ENCODE peak calls at places on chromosome 9, in seven cellular contexts. One of them, this sample, is unnamed.

GRCh38 chr9:35658144-35658893 is at the start of gene CCDC107:
- DNase-seq in fibroblast of villous mesenchyme: peak
- DNase-seq in GM12865: peak
- DNase-seq in Calu3: peak
- DNase-seq in lower lobe of right lung: peak
- DNase-seq in fibroblast of the aortic adventitia: peak
- DNase-seq in nephron progenitor cell: peak
- DNase-seq in this sample: peak

GRCh38 chr9:132988244-132989013 is 9.9 kb downstream of the GFI1B start:
- DNase-seq in fibroblast of villous mesenchyme: no peak
- DNase-seq in GM12865: no peak
- DNase-seq in Calu3: no peak
- DNase-seq in lower lobe of right lung: peak
- DNase-seq in fibroblast of the aortic adventitia: no peak
- DNase-seq in nephron progenitor cell: no peak
- DNase-seq in this sample: no peak

GRCh38 chr9:6184749-6185645 is 30.6 kb upstream of the IL33 start:
- DNase-seq in fibroblast of villous mesenchyme: peak
- DNase-seq in GM12865: peak
- DNase-seq in Calu3: no peak
- DNase-seq in lower lobe of right lung: no peak
- DNase-seq in fibroblast of the aortic adventitia: peak
- DNase-seq in nephron progenitor cell: no peak
- DNase-seq in this sample: peak

GRCh38 chr9:125889524-125890473 is 142.6 kb downstream of the PBX3 start:
- DNase-seq in fibroblast of villous mesenchyme: peak
- DNase-seq in GM12865: peak
- DNase-seq in Calu3: peak
- DNase-seq in lower lobe of right lung: peak
- DNase-seq in fibroblast of the aortic adventitia: peak
- DNase-seq in nephron progenitor cell: peak
- DNase-seq in this sample: peak

GRCh38 chr9:116370587-116370986 is 217.0 kb downstream of the PAPPA start:
- DNase-seq in fibroblast of villous mesenchyme: no peak
- DNase-seq in GM12865: no peak
- DNase-seq in Calu3: no peak
- DNase-seq in lower lobe of right lung: peak
- DNase-seq in fibroblast of the aortic adventitia: no peak
- DNase-seq in nephron progenitor cell: no peak
- DNase-seq in this sample: no peak

GRCh38 chr9:74570879-74571512 is 73.9 kb downstream of the RORB start:
- DNase-seq in fibroblast of villous mesenchyme: peak
- DNase-seq in GM12865: peak
- DNase-seq in Calu3: peak
- DNase-seq in lower lobe of right lung: no peak
- DNase-seq in fibroblast of the aortic adventitia: peak
- DNase-seq in nephron progenitor cell: peak
- DNase-seq in this sample: peak

GRCh38 chr9:84174486-84174885 is 166.1 kb downstream of the SLC28A3 start:
- DNase-seq in fibroblast of villous mesenchyme: no peak
- DNase-seq in GM12865: no peak
- DNase-seq in Calu3: no peak
- DNase-seq in lower lobe of right lung: no peak
- DNase-seq in fibroblast of the aortic adventitia: no peak
- DNase-seq in nephron progenitor cell: no peak
- DNase-seq in this sample: no peak

GRCh38 chr9:96859461-96860198 is 5.3 kb upstream of the ZNF782 start:
- DNase-seq in fibroblast of villous mesenchyme: peak
- DNase-seq in GM12865: no peak
- DNase-seq in Calu3: no peak
- DNase-seq in lower lobe of right lung: no peak
- DNase-seq in fibroblast of the aortic adventitia: peak
- DNase-seq in nephron progenitor cell: no peak
- DNase-seq in this sample: no peak

GRCh38 chr9:72158680-72159079 is 9.4 kb downstream of the GDA start:
- DNase-seq in fibroblast of villous mesenchyme: no peak
- DNase-seq in GM12865: no peak
- DNase-seq in Calu3: no peak
- DNase-seq in lower lobe of right lung: no peak
- DNase-seq in fibroblast of the aortic adventitia: no peak
- DNase-seq in nephron progenitor cell: no peak
- DNase-seq in this sample: no peak

GRCh38 chr9:82670726-82671125 is 392.2 kb downstream of the RASEF start:
- DNase-seq in fibroblast of villous mesenchyme: no peak
- DNase-seq in GM12865: no peak
- DNase-seq in Calu3: no peak
- DNase-seq in lower lobe of right lung: no peak
- DNase-seq in fibroblast of the aortic adventitia: no peak
- DNase-seq in nephron progenitor cell: no peak
- DNase-seq in this sample: no peak

GRCh38 chr9:126694206-126695081 is 80.7 kb downstream of the LMX1B start:
- DNase-seq in fibroblast of villous mesenchyme: no peak
- DNase-seq in GM12865: no peak
- DNase-seq in Calu3: no peak
- DNase-seq in lower lobe of right lung: peak
- DNase-seq in fibroblast of the aortic adventitia: no peak
- DNase-seq in nephron progenitor cell: no peak
- DNase-seq in this sample: no peak

GRCh38 chr9:83646500-83647239 is 23.7 kb downstream of the IDNK start:
- DNase-seq in fibroblast of villous mesenchyme: no peak
- DNase-seq in GM12865: no peak
- DNase-seq in Calu3: no peak
- DNase-seq in lower lobe of right lung: no peak
- DNase-seq in fibroblast of the aortic adventitia: no peak
- DNase-seq in nephron progenitor cell: no peak
- DNase-seq in this sample: no peak

GRCh38 chr9:21077842-21078241 is at the start of gene IFNB1:
- DNase-seq in fibroblast of villous mesenchyme: no peak
- DNase-seq in GM12865: no peak
- DNase-seq in Calu3: no peak
- DNase-seq in lower lobe of right lung: no peak
- DNase-seq in fibroblast of the aortic adventitia: no peak
- DNase-seq in nephron progenitor cell: no peak
- DNase-seq in this sample: no peak

GRCh38 chr9:69204869-69205268 is 30.8 kb downstream of the TJP2 start:
- DNase-seq in fibroblast of villous mesenchyme: peak
- DNase-seq in GM12865: no peak
- DNase-seq in Calu3: no peak
- DNase-seq in lower lobe of right lung: no peak
- DNase-seq in fibroblast of the aortic adventitia: peak
- DNase-seq in nephron progenitor cell: no peak
- DNase-seq in this sample: no peak

GRCh38 chr9:72211047-72211446 is 61.8 kb downstream of the GDA start:
- DNase-seq in fibroblast of villous mesenchyme: no peak
- DNase-seq in GM12865: no peak
- DNase-seq in Calu3: no peak
- DNase-seq in lower lobe of right lung: no peak
- DNase-seq in fibroblast of the aortic adventitia: no peak
- DNase-seq in nephron progenitor cell: no peak
- DNase-seq in this sample: no peak

GRCh38 chr9:109408759-109409462 is 88.1 kb upstream of the EPB41L4B start:
- DNase-seq in fibroblast of villous mesenchyme: no peak
- DNase-seq in GM12865: no peak
- DNase-seq in Calu3: no peak
- DNase-seq in lower lobe of right lung: no peak
- DNase-seq in fibroblast of the aortic adventitia: no peak
- DNase-seq in nephron progenitor cell: no peak
- DNase-seq in this sample: no peak

GRCh38 chr9:137444106-137444790 is 3.1 kb upstream of the ENTPD8 start:
- DNase-seq in fibroblast of villous mesenchyme: no peak
- DNase-seq in GM12865: no peak
- DNase-seq in Calu3: no peak
- DNase-seq in lower lobe of right lung: peak
- DNase-seq in fibroblast of the aortic adventitia: no peak
- DNase-seq in nephron progenitor cell: no peak
- DNase-seq in this sample: no peak

GRCh38 chr9:80382523-80382922 is 810.8 kb downstream of the TLE4 start:
- DNase-seq in fibroblast of villous mesenchyme: no peak
- DNase-seq in GM12865: no peak
- DNase-seq in Calu3: no peak
- DNase-seq in lower lobe of right lung: no peak
- DNase-seq in fibroblast of the aortic adventitia: no peak
- DNase-seq in nephron progenitor cell: no peak
- DNase-seq in this sample: no peak

GRCh38 chr9:121859646-121860045 is 208.2 kb downstream of the DAB2IP start:
- DNase-seq in fibroblast of villous mesenchyme: no peak
- DNase-seq in GM12865: no peak
- DNase-seq in Calu3: no peak
- DNase-seq in lower lobe of right lung: no peak
- DNase-seq in fibroblast of the aortic adventitia: no peak
- DNase-seq in nephron progenitor cell: no peak
- DNase-seq in this sample: no peak

GRCh38 chr9:2307480-2307879 is 292.3 kb downstream of the SMARCA2 start:
- DNase-seq in fibroblast of villous mesenchyme: peak
- DNase-seq in GM12865: no peak
- DNase-seq in Calu3: no peak
- DNase-seq in lower lobe of right lung: no peak
- DNase-seq in fibroblast of the aortic adventitia: peak
- DNase-seq in nephron progenitor cell: no peak
- DNase-seq in this sample: no peak

GRCh38 chr9:134662143-134662876 is 20.7 kb downstream of the COL5A1 start:
- DNase-seq in fibroblast of villous mesenchyme: peak
- DNase-seq in GM12865: no peak
- DNase-seq in Calu3: no peak
- DNase-seq in lower lobe of right lung: peak
- DNase-seq in fibroblast of the aortic adventitia: peak
- DNase-seq in nephron progenitor cell: no peak
- DNase-seq in this sample: no peak

GRCh38 chr9:110626109-110626829 is 42.3 kb upstream of the MUSK start:
- DNase-seq in fibroblast of villous mesenchyme: peak
- DNase-seq in GM12865: peak
- DNase-seq in Calu3: no peak
- DNase-seq in lower lobe of right lung: no peak
- DNase-seq in fibroblast of the aortic adventitia: peak
- DNase-seq in nephron progenitor cell: no peak
- DNase-seq in this sample: no peak

GRCh38 chr9:124939944-124940343 is 939 bp downstream of the GOLGA1 start:
- DNase-seq in fibroblast of villous mesenchyme: no peak
- DNase-seq in GM12865: no peak
- DNase-seq in Calu3: no peak
- DNase-seq in lower lobe of right lung: no peak
- DNase-seq in fibroblast of the aortic adventitia: no peak
- DNase-seq in nephron progenitor cell: no peak
- DNase-seq in this sample: no peak

GRCh38 chr9:125099816-125100215 is 43.5 kb downstream of the SCAI start:
- DNase-seq in fibroblast of villous mesenchyme: no peak
- DNase-seq in GM12865: no peak
- DNase-seq in Calu3: no peak
- DNase-seq in lower lobe of right lung: no peak
- DNase-seq in fibroblast of the aortic adventitia: no peak
- DNase-seq in nephron progenitor cell: no peak
- DNase-seq in this sample: no peak

GRCh38 chr9:88722753-88723152 is 187.8 kb downstream of the NXNL2 start:
- DNase-seq in fibroblast of villous mesenchyme: no peak
- DNase-seq in GM12865: no peak
- DNase-seq in Calu3: no peak
- DNase-seq in lower lobe of right lung: no peak
- DNase-seq in fibroblast of the aortic adventitia: peak
- DNase-seq in nephron progenitor cell: no peak
- DNase-seq in this sample: no peak
- TF ChIP-seq CTCF in fibroblast of villous mesenchyme: peak
- TF ChIP-seq CTCF in GM12865: no peak
- TF ChIP-seq CTCF in Calu3: no peak
- TF ChIP-seq CTCF in lower lobe of right lung: no peak
- TF ChIP-seq CTCF in fibroblast of the aortic adventitia: peak
- TF ChIP-seq CTCF in nephron progenitor cell: no peak
- TF ChIP-seq CTCF in this sample: no peak

DNA sequence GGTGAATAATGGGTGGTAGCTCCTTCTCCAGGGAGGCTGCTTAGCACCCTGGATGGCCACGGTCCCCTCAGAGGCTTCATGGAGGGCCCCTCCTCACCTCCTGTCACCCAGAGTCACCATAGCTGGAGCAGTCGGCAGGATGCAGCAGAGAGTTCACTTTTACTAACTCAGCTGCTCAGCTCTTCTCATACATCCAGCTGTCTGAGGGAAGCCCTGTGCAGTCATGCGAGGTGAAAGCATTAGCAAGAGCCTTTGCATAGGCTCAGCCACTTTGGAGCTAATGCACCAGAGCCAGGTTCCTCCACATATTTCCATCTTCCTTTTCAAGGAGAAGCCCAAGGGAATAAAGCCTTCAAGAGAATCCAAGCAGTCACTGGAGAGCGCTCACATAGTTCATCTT is 499.2 kb downstream of the BNC2 start:
- DNase-seq in fibroblast of villous mesenchyme: no peak
- DNase-seq in GM12865: peak
- DNase-seq in Calu3: no peak
- DNase-seq in lower lobe of right lung: no peak
- DNase-seq in fibroblast of the aortic adventitia: no peak
- DNase-seq in nephron progenitor cell: peak
- DNase-seq in this sample: no peak
- TF ChIP-seq CTCF in fibroblast of villous mesenchyme: no peak
- TF ChIP-seq CTCF in GM12865: peak
- TF ChIP-seq CTCF in Calu3: no peak
- TF ChIP-seq CTCF in lower lobe of right lung: no peak
- TF ChIP-seq CTCF in fibroblast of the aortic adventitia: no peak
- TF ChIP-seq CTCF in nephron progenitor cell: no peak
- TF ChIP-seq CTCF in this sample: no peak

GRCh38 chr9:14661421-14662059 is 31.7 kb downstream of the ZDHHC21 start:
- DNase-seq in fibroblast of villous mesenchyme: peak
- DNase-seq in GM12865: peak
- DNase-seq in Calu3: no peak
- DNase-seq in lower lobe of right lung: no peak
- DNase-seq in fibroblast of the aortic adventitia: peak
- DNase-seq in nephron progenitor cell: no peak
- DNase-seq in this sample: peak
- TF ChIP-seq CTCF in fibroblast of villous mesenchyme: peak
- TF ChIP-seq CTCF in GM12865: peak
- TF ChIP-seq CTCF in Calu3: no peak
- TF ChIP-seq CTCF in lower lobe of right lung: peak
- TF ChIP-seq CTCF in fibroblast of the aortic adventitia: peak
- TF ChIP-seq CTCF in nephron progenitor cell: peak
- TF ChIP-seq CTCF in this sample: peak

DNA sequence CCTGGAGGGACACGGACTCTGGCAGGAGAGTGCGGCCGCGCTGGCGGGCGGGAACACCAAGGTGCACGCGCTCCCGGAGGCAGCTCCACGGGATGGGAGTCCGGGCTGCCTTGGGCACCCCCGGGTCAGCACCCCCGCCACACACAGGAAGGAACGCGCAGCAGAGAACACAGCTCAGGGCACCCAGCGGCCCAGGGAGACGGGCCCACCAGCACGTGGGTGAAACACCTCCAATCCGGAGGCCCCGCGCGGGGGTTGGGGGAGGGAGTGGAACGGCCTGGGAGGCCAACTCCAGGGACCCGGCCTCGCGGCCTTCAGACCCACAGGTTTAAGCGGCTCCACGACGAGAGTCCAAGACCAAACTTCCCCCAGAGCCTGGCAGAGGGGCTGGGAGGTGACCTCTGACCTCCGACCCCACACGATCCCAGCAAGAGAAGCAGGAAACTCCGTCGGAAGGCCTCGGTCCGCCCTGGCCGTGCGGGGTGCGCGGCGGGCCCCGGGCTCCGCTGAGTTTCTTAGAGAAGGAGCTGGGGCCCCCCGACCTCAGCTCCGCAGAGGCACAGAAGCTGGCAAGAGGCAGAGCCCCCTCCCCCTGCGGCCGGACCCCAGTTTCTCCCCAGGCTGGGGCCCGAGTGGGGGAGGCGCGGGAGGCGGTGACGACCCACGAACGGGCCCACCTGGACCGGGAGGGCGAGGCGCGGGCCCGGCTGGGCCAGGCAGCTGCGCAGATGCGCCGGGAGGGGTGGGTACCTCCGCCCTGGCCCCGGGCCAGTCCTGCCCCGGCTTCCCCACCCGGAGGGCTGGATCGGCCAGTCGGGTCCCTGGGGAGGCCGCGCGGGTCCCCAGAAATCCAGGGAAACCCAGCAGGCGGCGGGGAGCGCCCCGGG is 851 bp downstream of the NACC2 start:
- DNase-seq in fibroblast of villous mesenchyme: peak
- DNase-seq in GM12865: no peak
- DNase-seq in Calu3: peak
- DNase-seq in lower lobe of right lung: peak
- DNase-seq in fibroblast of the aortic adventitia: peak
- DNase-seq in nephron progenitor cell: peak
- DNase-seq in this sample: no peak
- TF ChIP-seq CTCF in fibroblast of villous mesenchyme: no peak
- TF ChIP-seq CTCF in GM12865: no peak
- TF ChIP-seq CTCF in Calu3: no peak
- TF ChIP-seq CTCF in lower lobe of right lung: no peak
- TF ChIP-seq CTCF in fibroblast of the aortic adventitia: no peak
- TF ChIP-seq CTCF in nephron progenitor cell: no peak
- TF ChIP-seq CTCF in this sample: no peak